ENCODE peak calls at places on chromosome 1, in six cellular contexts. One of them, this sample, is unnamed.

GRCh38 chr1:195886000-195886399 is 722.2 kb downstream of the KCNT2 start:
- DNase-seq in neural progenitor cell: peak; percentile 6
- DNase-seq in cardiac fibroblast: no peak
- DNase-seq in A549: no peak
- DNase-seq in body of pancreas: no peak
- DNase-seq in coronary artery: no peak
- DNase-seq in this sample: no peak

GRCh38 chr1:231969078-231969477 is 342.5 kb downstream of the DISC1 start:
- DNase-seq in A549: no peak
- DNase-seq in neural progenitor cell: no peak
- DNase-seq in coronary artery: no peak
- DNase-seq in cardiac fibroblast: no peak
- DNase-seq in body of pancreas: no peak
- DNase-seq in this sample: no peak

GRCh38 chr1:166082601-166083000 is 84.2 kb downstream of the FAM78B start:
- DNase-seq in body of pancreas: no peak
- DNase-seq in coronary artery: peak; percentile 28
- DNase-seq in neural progenitor cell: no peak
- DNase-seq in cardiac fibroblast: no peak
- DNase-seq in A549: no peak
- DNase-seq in this sample: no peak

GRCh38 chr1:78688701-78689100 is 39.1 kb downstream of the IFI44 start:
- DNase-seq in A549: peak; percentile 19
- DNase-seq in cardiac fibroblast: peak; percentile 83
- DNase-seq in neural progenitor cell: no peak
- DNase-seq in body of pancreas: no peak
- DNase-seq in coronary artery: no peak
- DNase-seq in this sample: peak; percentile 15

GRCh38 chr1:145892486-145893087 is 6.9 kb upstream of the ANKRD35 start:
- DNase-seq in body of pancreas: peak; percentile 75
- DNase-seq in neural progenitor cell: no peak
- DNase-seq in coronary artery: no peak
- DNase-seq in A549: peak; percentile 9
- DNase-seq in cardiac fibroblast: peak; percentile 87
- DNase-seq in this sample: no peak

GRCh38 chr1:34885405-34886247 is 26.1 kb upstream of the SMIM12 start:
- DNase-seq in body of pancreas: peak; percentile 35
- DNase-seq in A549: no peak
- DNase-seq in cardiac fibroblast: peak; percentile 34
- DNase-seq in neural progenitor cell: peak; percentile 74
- DNase-seq in coronary artery: peak; percentile 69
- DNase-seq in this sample: no peak

GRCh38 chr1:179867493-179868330 is 9.9 kb downstream of the TOR1AIP2 start:
- DNase-seq in body of pancreas: peak; percentile 45
- DNase-seq in neural progenitor cell: peak; percentile 74
- DNase-seq in A549: peak; percentile 54
- DNase-seq in coronary artery: no peak
- DNase-seq in cardiac fibroblast: peak; percentile 70
- DNase-seq in this sample: no peak

GRCh38 chr1:227559499-227559898 is 3.9 kb upstream of the ZNF678 start:
- DNase-seq in neural progenitor cell: no peak
- DNase-seq in body of pancreas: peak; percentile 11
- DNase-seq in cardiac fibroblast: no peak
- DNase-seq in coronary artery: no peak
- DNase-seq in A549: no peak
- DNase-seq in this sample: no peak

GRCh38 chr1:112772781-112773180 is 57.6 kb upstream of the PPM1J start:
- DNase-seq in body of pancreas: no peak
- DNase-seq in A549: no peak
- DNase-seq in coronary artery: no peak
- DNase-seq in cardiac fibroblast: peak; percentile 55
- DNase-seq in neural progenitor cell: no peak
- DNase-seq in this sample: no peak

GRCh38 chr1:44724408-44725308 is 6.3 kb downstream of the RNU5D-1 start:
- DNase-seq in neural progenitor cell: no peak
- DNase-seq in cardiac fibroblast: no peak
- DNase-seq in coronary artery: no peak
- DNase-seq in body of pancreas: no peak
- DNase-seq in A549: no peak
- DNase-seq in this sample: no peak

GRCh38 chr1:162236201-162236600 is 140.5 kb downstream of the SPATA46 start:
- DNase-seq in A549: no peak
- DNase-seq in neural progenitor cell: no peak
- DNase-seq in cardiac fibroblast: no peak
- DNase-seq in body of pancreas: no peak
- DNase-seq in coronary artery: no peak
- DNase-seq in this sample: no peak

GRCh38 chr1:243483084-243483845 is 227.4 kb downstream of the SDCCAG8 start:
- DNase-seq in cardiac fibroblast: no peak
- DNase-seq in coronary artery: no peak
- DNase-seq in A549: no peak
- DNase-seq in neural progenitor cell: peak; percentile 57
- DNase-seq in body of pancreas: no peak
- DNase-seq in this sample: no peak
- H3K4me3 ChIP-seq in cardiac fibroblast: peak overlapping the region; percentile 26
- H3K4me3 ChIP-seq in coronary artery: peak overlapping the region; percentile 66
- H3K4me3 ChIP-seq in A549: no peak overlapping the region
- H3K4me3 ChIP-seq in neural progenitor cell: peak overlapping the region; percentile 58
- H3K4me3 ChIP-seq in body of pancreas: no peak overlapping the region
- H3K4me3 ChIP-seq in this sample: no peak overlapping the region

DNA sequence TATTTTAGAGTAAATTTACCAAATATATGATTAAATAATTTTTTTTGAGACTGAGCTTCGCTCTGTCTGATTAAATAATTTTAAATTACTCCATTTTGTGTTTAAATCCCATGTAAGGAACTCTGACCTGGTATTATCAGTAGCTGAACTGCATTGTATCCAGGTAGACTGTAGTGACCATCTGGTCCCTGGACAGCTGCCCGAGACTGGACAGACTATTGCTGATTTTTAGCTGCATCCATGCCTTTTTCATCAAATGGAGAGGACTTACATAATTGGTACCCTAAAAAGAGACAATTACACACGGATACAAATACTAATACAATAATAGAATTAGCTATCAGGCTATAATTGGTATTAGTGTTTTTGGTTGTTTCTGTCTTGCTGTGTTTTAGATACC is 20.6 kb downstream of the OLFM3 start:
- DNase-seq in A549: no peak
- DNase-seq in neural progenitor cell: no peak
- DNase-seq in cardiac fibroblast: no peak
- DNase-seq in coronary artery: no peak
- DNase-seq in body of pancreas: no peak
- DNase-seq in this sample: no peak
- TF ChIP-seq CTCF in A549: no peak
- TF ChIP-seq CTCF in neural progenitor cell: no peak
- TF ChIP-seq CTCF in cardiac fibroblast: no peak
- TF ChIP-seq CTCF in coronary artery: no peak
- TF ChIP-seq CTCF in body of pancreas: no peak
- TF ChIP-seq CTCF in this sample: no peak

GRCh38 chr1:110312188-110313121 is 26.7 kb upstream of the RBM15 start:
- DNase-seq in A549: peak; percentile 69
- DNase-seq in coronary artery: peak; percentile 85
- DNase-seq in cardiac fibroblast: peak; percentile 89
- DNase-seq in neural progenitor cell: peak; percentile 88
- DNase-seq in body of pancreas: peak; percentile 88
- DNase-seq in this sample: no peak
- H3K4me3 ChIP-seq in A549: no peak overlapping the region
- H3K4me3 ChIP-seq in coronary artery: no peak overlapping the region
- H3K4me3 ChIP-seq in cardiac fibroblast: no peak overlapping the region
- H3K4me3 ChIP-seq in neural progenitor cell: no peak overlapping the region
- H3K4me3 ChIP-seq in body of pancreas: no peak overlapping the region
- H3K4me3 ChIP-seq in this sample: no peak overlapping the region

GRCh38 chr1:65975708-65976107 is 183.0 kb downstream of the PDE4B start:
- DNase-seq in neural progenitor cell: no peak
- DNase-seq in coronary artery: no peak
- DNase-seq in cardiac fibroblast: no peak
- DNase-seq in A549: no peak
- DNase-seq in body of pancreas: no peak
- DNase-seq in this sample: no peak
- TF ChIP-seq CTCF in neural progenitor cell: no peak
- TF ChIP-seq CTCF in coronary artery: no peak
- TF ChIP-seq CTCF in cardiac fibroblast: no peak
- TF ChIP-seq CTCF in A549: no peak
- TF ChIP-seq CTCF in body of pancreas: no peak
- TF ChIP-seq CTCF in this sample: no peak